ENCODE peak calls at places on chromosome 4, in six cellular contexts. F is heart right ventricle; J is stimulated activated CD4-positive, alpha-beta T cell treated with anti-CD3 and anti-CD28 coated beads, TNF-alpha, amount 100 ng/mL, for 24 hours; E is SJSA1; K is HTR-8/SVneo; Z is GM12865. Q is an unnamed sample.

GRCh38 chr4:97910005-97910404 is 233.3 kb downstream of the STPG2 start:
- DNase-seq in K (no peak), F (no peak), E (no peak), J (no peak), Z (no peak), Q (no peak)

GRCh38 chr4:79048878-79049277 is 109.6 kb upstream of the PAQR3 start:
- DNase-seq in F (no peak), Z (no peak), J (no peak), K (no peak), E (no peak), Q (no peak)

GRCh38 chr4:38621004-38621684 is 42.9 kb upstream of the KLF3 start:
- DNase-seq in Z (no peak), E (no peak), J (no peak), K (peak), F (no peak), Q (no peak)

GRCh38 chr4:67762091-67762490 is 7.9 kb upstream of the GNRHR start:
- DNase-seq in J (no peak), K (no peak), Z (peak), E (no peak), F (no peak), Q (peak)

GRCh38 chr4:40976343-40976742 is 226.6 kb downstream of the NSUN7 start:
- DNase-seq in E (no peak), K (peak), Z (peak), F (peak), J (no peak), Q (peak)

GRCh38 chr4:174038481-174038880 is 245.0 kb downstream of the FBXO8 start:
- DNase-seq in Z (no peak), K (no peak), E (no peak), F (no peak), J (no peak), Q (no peak)

GRCh38 chr4:1472911-1473518 is 66.8 kb upstream of the NKX1-1 start:
- DNase-seq in K (no peak), F (no peak), Z (no peak), E (no peak), J (no peak), Q (no peak)

GRCh38 chr4:26032142-26032541 is 118.1 kb downstream of the SMIM20 start:
- DNase-seq in J (no peak), Z (no peak), E (no peak), F (no peak), K (no peak), Q (no peak)

GRCh38 chr4:26916195-26916594 is 55.6 kb downstream of the STIM2 start:
- DNase-seq in Z (no peak), K (no peak), F (no peak), J (no peak), E (no peak), Q (no peak)

GRCh38 chr4:87933337-87933736 is 42.2 kb upstream of the SPP1 start:
- DNase-seq in J (no peak), Z (no peak), E (no peak), F (no peak), K (no peak), Q (no peak)

GRCh38 chr4:15754323-15754722 is 23.8 kb upstream of the CD38 start:
- DNase-seq in E (peak), Z (no peak), F (peak), J (peak), K (no peak), Q (no peak)

GRCh38 chr4:143531773-143532491 is 18.4 kb downstream of the SMARCA5 start:
- DNase-seq in Z (no peak), E (no peak), F (no peak), J (no peak), K (no peak), Q (no peak)

GRCh38 chr4:151339472-151339871 is 14.1 kb upstream of the SH3D19 start:
- DNase-seq in J (no peak), Z (no peak), E (no peak), F (no peak), K (no peak), Q (no peak)

GRCh38 chr4:15004701-15005301 is 2.5 kb downstream of the CPEB2 start:
- DNase-seq in F (peak), J (peak), K (peak), E (peak), Z (peak), Q (peak)

GRCh38 chr4:138200236-138200590 is 41.9 kb downstream of the SLC7A11 start:
- DNase-seq in F (no peak), Z (no peak), J (no peak), K (no peak), E (no peak), Q (no peak)

GRCh38 chr4:2786794-2787229 is 6.1 kb upstream of the SH3BP2 start:
- DNase-seq in E (no peak), F (no peak), Z (no peak), J (no peak), K (no peak), Q (no peak)

GRCh38 chr4:103403619-103404018 is 205.5 kb upstream of the CENPE start:
- DNase-seq in F (no peak), K (no peak), Z (no peak), E (no peak), J (no peak), Q (no peak)

GRCh38 chr4:56462157-56462556 is 5.3 kb upstream of the SRP72 start:
- DNase-seq in E (no peak), F (no peak), K (no peak), J (no peak), Z (no peak), Q (no peak)

GRCh38 chr4:15034071-15034764 is 31.9 kb downstream of the CPEB2 start:
- DNase-seq in F (peak), Z (no peak), E (peak), K (no peak), J (no peak), Q (no peak)

GRCh38 chr4:83556006-83556712 is 20.3 kb downstream of the GPAT3 start:
- DNase-seq in K (no peak), Z (no peak), E (no peak), J (no peak), F (no peak), Q (no peak)

GRCh38 chr4:60780874-60781273 is 419.3 kb upstream of the ADGRL3 start:
- DNase-seq in E (no peak), K (no peak), F (no peak), Z (no peak), J (no peak), Q (no peak)

GRCh38 chr4:84158670-84159069 is 340.4 kb downstream of the NKX6-1 start:
- DNase-seq in F (no peak), Z (no peak), J (no peak), K (no peak), E (no peak), Q (no peak)

GRCh38 chr4:127783026-127783769 is 1.1 kb downstream of the HSPA4L start:
- DNase-seq in J (no peak), F (peak), E (peak), Z (no peak), K (peak), Q (no peak)

GRCh38 chr4:20044502-20044911 is 207.2 kb upstream of the SLIT2 start:
- DNase-seq in J (no peak), Z (no peak), E (no peak), K (peak), F (no peak), Q (no peak)

GRCh38 chr4:10333942-10334341 is 123.3 kb downstream of the ZNF518B start:
- DNase-seq in E (no peak), F (no peak), J (no peak), K (no peak), Z (no peak), Q (no peak)

Q was measured in GM13977.